ENCODE peak calls at places on chromosomes 2 and 18, in ten cellular contexts. I is CD4-positive, alpha-beta memory T cell; B is neuronal stem cell; E is activated CD8-positive, alpha-beta memory T cell treated with anti-CD3 and anti-CD28 coated beads for 4 hours; Z is activated CD4-positive, alpha-beta T cell treated with anti-CD3 and anti-CD28 coated beads for 48 hours; G is fibroblast of mammary gland; Q is H1; R is stimulated activated CD4-positive, alpha-beta T cell treated with anti-CD3 and anti-CD28 coated beads, Interleukin-2, amount 100 ng/mL, for 48 hours; K is anterior cingulate cortex; M is NCI-H345. N is an unnamed sample.

GRCh38 chr2:230949966-230950832 is 25.2 kb upstream of the GPR55 start:
- DNase-seq in Z (peak; percentile 36), M (no peak), R (no peak), B (no peak), Q (no peak), K (no peak), I (no peak), E (no peak), G (no peak), N (no peak)

GRCh38 chr2:47016172-47016913 is 100.7 kb upstream of the MCFD2 start:
- DNase-seq in K (no peak), G (peak; percentile 90), R (no peak), E (no peak), Z (no peak), M (no peak), Q (peak; percentile 15), B (no peak), I (no peak), N (no peak)

GRCh38 chr2:209619782-209620181 is 151.8 kb upstream of the UNC80 start:
- DNase-seq in G (peak; percentile 40), Z (no peak), I (no peak), Q (no peak), M (no peak), K (no peak), E (no peak), R (no peak), B (no peak), N (no peak)

GRCh38 chr18:23618862-23619387 is 32.6 kb upstream of the NPC1 start:
- DNase-seq in M (no peak), Q (peak; percentile 82), I (no peak), B (peak; percentile 51), Z (no peak), G (peak; percentile 24), R (no peak), K (no peak), E (no peak), N (no peak)

GRCh38 chr2:132446460-132446859 is 29.9 kb downstream of the GPR39 start:
- DNase-seq in Q (no peak), I (no peak), Z (no peak), B (no peak), R (no peak), E (no peak), M (no peak), G (no peak), K (no peak), N (no peak)

GRCh38 chr2:128692895-128693519 is 374.3 kb upstream of the HS6ST1 start:
- DNase-seq in Z (no peak), K (no peak), Q (no peak), G (no peak), I (no peak), B (no peak), M (no peak), R (no peak), E (no peak), N (no peak)

GRCh38 chr18:11112218-11112750 is 37.1 kb downstream of the PIEZO2 start:
- DNase-seq in I (no peak), B (no peak), E (no peak), G (no peak), Q (no peak), R (no peak), Z (no peak), K (no peak), M (no peak), N (no peak)

GRCh38 chr2:109124982-109125594 is 3.9 kb upstream of the SH3RF3 start:
- DNase-seq in R (no peak), E (no peak), I (no peak), Q (no peak), B (no peak), M (peak; percentile 65), G (no peak), Z (no peak), K (no peak), N (no peak)

GRCh38 chr2:209476367-209477191 is 52.7 kb downstream of the MAP2 start:
- DNase-seq in Z (no peak), R (no peak), K (peak; percentile 23), Q (no peak), M (peak; percentile 84), E (no peak), G (peak; percentile 79), B (no peak), I (no peak), N (no peak)

GRCh38 chr18:41767960-41768359 is 187.1 kb upstream of the PIK3C3 start:
- DNase-seq in I (no peak), B (no peak), R (no peak), G (peak; percentile 40), Z (no peak), K (no peak), Q (no peak), E (no peak), M (no peak), N (no peak)

GRCh38 chr2:64644240-64645013 is 9.3 kb downstream of the SERTAD2 start:
- DNase-seq in I (peak; percentile 38), B (peak; percentile 67), E (no peak), R (peak; percentile 20), M (peak; percentile 56), K (no peak), G (peak; percentile 68), Z (peak; percentile 66), Q (peak; percentile 71), N (no peak)

GRCh38 chr2:23685706-23686105 is 241.2 kb downstream of the ATAD2B start:
- DNase-seq in B (no peak), R (no peak), E (no peak), Q (no peak), K (no peak), Z (no peak), M (no peak), G (no peak), I (no peak), N (no peak)

GRCh38 chr2:200809506-200810251 is 2.0 kb upstream of the BZW1 start:
- DNase-seq in I (no peak), Z (no peak), R (no peak), B (no peak), K (no peak), E (no peak), Q (no peak), G (peak; percentile 42), M (no peak), N (no peak)

GRCh38 chr2:159476329-159476728 is 140.0 kb downstream of the BAZ2B start:
- DNase-seq in E (no peak), K (no peak), B (no peak), G (no peak), I (no peak), Q (no peak), Z (no peak), M (no peak), R (no peak), N (no peak)

GRCh38 chr2:118122768-118123335 is 34.6 kb downstream of the INSIG2 start:
- DNase-seq in B (no peak), R (no peak), E (no peak), K (no peak), Q (no peak), G (peak; percentile 21), I (no peak), M (no peak), Z (no peak), N (no peak)

GRCh38 chr18:2979871-2980606 is 32.9 kb downstream of the LPIN2 start:
- DNase-seq in I (peak; percentile 33), B (no peak), R (no peak), Z (peak; percentile 60), E (no peak), M (no peak), G (peak; percentile 52), Q (no peak), K (no peak), N (no peak)

GRCh38 chr2:132383956-132384355 is 32.6 kb upstream of the GPR39 start:
- DNase-seq in E (no peak), M (no peak), K (no peak), R (no peak), Q (no peak), B (no peak), G (no peak), Z (no peak), I (no peak), N (no peak)

N was measured in stimulated activated effector memory CD8-positive, alpha-beta T cell treated with anti-CD3 and anti-CD28 coated beads, Interleukin-12 subunit alpha, Interleukin-12 subunit beta, amount 100 ng/mL, for 72 hours.